ENCODE peak calls at places on chromosome 22, in seven cellular contexts. F is GM12878, G is HCT116, V is K562, W is SK-N-SH, E is HepG2, Y is H1. C is an unnamed sample.
A peak's percentile ranks its signal among the peaks of the same experiment; 100 is the strongest.

GRCh38 chr22:26172389-26172990 is 3.2 kb downstream of the SEZ6L start:
- DNase-seq in G (peak; percentile 24), E (peak; percentile 53), V (peak; percentile 39), F (no peak), Y (peak; percentile 72), W (peak; percentile 61), C (peak; percentile 48)

GRCh38 chr22:31144223-31144622 is 3.9 kb upstream of the PLA2G3 start:
- DNase-seq in G (no peak), V (no peak), Y (no peak), E (no peak), W (no peak), F (no peak), C (no peak)

GRCh38 chr22:43567691-43568308 is 156.0 kb downstream of the MPPED1 start:
- DNase-seq in W (no peak), V (no peak), E (no peak), G (no peak), Y (no peak), F (no peak), C (no peak)

GRCh38 chr22:43878079-43878795 is 13.6 kb downstream of the PNPLA5 start:
- DNase-seq in G (no peak), F (no peak), Y (no peak), V (no peak), W (no peak), E (no peak), C (no peak)

GRCh38 chr22:42717197-42717967 is 3.3 kb downstream of the A4GALT start:
- DNase-seq in G (no peak), E (no peak), V (no peak), F (no peak), Y (no peak), W (no peak), C (no peak)

GRCh38 chr22:49595465-49596078 is 232.1 kb downstream of the BRD1 start:
- DNase-seq in Y (no peak), V (no peak), E (no peak), W (no peak), F (no peak), G (no peak), C (no peak)

GRCh38 chr22:22687638-22688500 is 43.5 kb downstream of the GGTLC2 start:
- DNase-seq in F (no peak), V (peak; percentile 90), E (peak; percentile 43), G (no peak), W (peak; percentile 60), Y (no peak), C (peak; percentile 64)

GRCh38 chr22:30208631-30209603 is 37.6 kb downstream of the LIF start:
- DNase-seq in G (no peak), E (peak; percentile 65), V (peak; percentile 85), W (peak; percentile 61), Y (no peak), F (no peak), C (no peak)

GRCh38 chr22:24985824-24986214 is 33.3 kb downstream of the KIAA1671 start:
- DNase-seq in F (no peak), G (no peak), W (no peak), Y (no peak), V (no peak), E (peak; percentile 46), C (no peak)

GRCh38 chr22:29658171-29658570 is 54.7 kb downstream of the NF2 start:
- DNase-seq in Y (no peak), E (no peak), W (no peak), F (no peak), G (no peak), V (no peak), C (no peak)

GRCh38 chr22:24532075-24532474 is 22.9 kb downstream of the GUCD1 start:
- DNase-seq in W (no peak), V (no peak), G (no peak), F (no peak), E (no peak), Y (no peak), C (peak; percentile 51)

GRCh38 chr22:21026783-21027692 is 5.3 kb downstream of the SLC7A4 start:
- DNase-seq in G (no peak), W (no peak), F (no peak), V (no peak), E (no peak), Y (no peak), C (no peak)

GRCh38 chr22:37381489-37381888 is 45.8 kb downstream of the ELFN2 start:
- DNase-seq in F (no peak), E (no peak), V (no peak), Y (no peak), G (no peak), W (no peak), C (no peak)

GRCh38 chr22:35493074-35493473 is 47.6 kb upstream of the RASD2 start:
- DNase-seq in W (no peak), Y (no peak), V (no peak), F (no peak), E (no peak), G (no peak), C (no peak)

GRCh38 chr22:21591695-21592094 is 24.2 kb downstream of the UBE2L3 start:
- DNase-seq in W (no peak), V (no peak), F (no peak), G (no peak), E (no peak), Y (no peak), C (peak; percentile 40)

GRCh38 chr22:17767236-17768065 is 6.8 kb downstream of the BID start:
- DNase-seq in G (no peak), V (no peak), E (no peak), W (no peak), F (peak; percentile 85), Y (no peak), C (no peak)

GRCh38 chr22:21936151-21936778 is 16.4 kb downstream of the PPM1F start:
- DNase-seq in F (no peak), E (no peak), V (no peak), G (no peak), Y (no peak), W (no peak), C (no peak)

GRCh38 chr22:17597217-17597616 is 31.3 kb downstream of the ATP6V1E1 start:
- DNase-seq in G (no peak), W (no peak), Y (no peak), F (no peak), V (no peak), E (no peak), C (no peak)

GRCh38 chr22:26893711-26894110 is 236.3 kb downstream of the MIAT start:
- DNase-seq in V (no peak), G (no peak), E (no peak), Y (peak; percentile 40), F (no peak), W (no peak), C (no peak)

GRCh38 chr22:24435861-24436351 is 8.5 kb downstream of the ADORA2A start:
- DNase-seq in E (no peak), W (peak; percentile 13), Y (no peak), F (no peak), G (no peak), V (no peak), C (no peak)

GRCh38 chr22:27154717-27155116 is 497.3 kb downstream of the MIAT start:
- DNase-seq in Y (no peak), G (no peak), E (no peak), F (no peak), V (peak; percentile 44), W (no peak), C (no peak)

GRCh38 chr22:37545703-37546435 is 14.4 kb upstream of the CDC42EP1 start:
- DNase-seq in Y (peak; percentile 88), V (no peak), E (peak; percentile 91), G (no peak), W (no peak), F (no peak), C (peak; percentile 43)

GRCh38 chr22:50720861-50721844 is 16.9 kb upstream of the ACR start:
- DNase-seq in E (no peak), W (peak; percentile 45), F (no peak), Y (no peak), G (no peak), V (no peak), C (no peak)

GRCh38 chr22:28188480-28188879 is 269.4 kb upstream of the PITPNB start:
- DNase-seq in V (no peak), G (no peak), E (no peak), F (no peak), W (no peak), Y (peak; percentile 53), C (no peak)
- TF ChIP-seq JUND in V (no peak), G (no peak), E (no peak), F (no peak), W (no peak), Y (no peak), C (no peak)

DNA sequence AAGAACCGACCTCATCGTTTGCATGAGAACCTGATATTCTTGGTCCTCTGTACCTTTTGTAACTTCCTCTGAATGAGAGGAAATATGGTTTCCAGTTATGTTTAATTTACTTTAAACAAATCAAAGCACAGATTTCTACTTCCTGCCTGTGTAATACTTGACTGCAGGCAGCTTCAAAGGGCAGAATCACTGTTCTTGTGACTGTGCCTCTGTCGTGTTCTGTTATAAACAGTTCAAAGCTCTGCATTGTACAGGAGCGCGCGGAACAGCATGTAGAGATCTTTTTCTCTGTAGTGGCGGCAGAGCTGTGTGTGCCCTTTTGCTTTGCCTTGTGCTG is 73.2 kb upstream of the CLDN5 start:
- DNase-seq in G (no peak), E (peak; percentile 32), F (no peak), Y (no peak), W (no peak), V (peak; percentile 19), C (no peak)
- TF ChIP-seq JUND in G (no peak), E (no peak), F (no peak), Y (no peak), W (no peak), V (no peak), C (no peak)

GRCh38 chr22:38653741-38654140 is 2.5 kb downstream of the FAM227A start:
- DNase-seq in G (no peak), E (no peak), Y (no peak), W (no peak), F (no peak), V (no peak), C (no peak)
- TF ChIP-seq JUND in G (no peak), E (no peak), Y (no peak), W (no peak), F (no peak), V (no peak), C (no peak)

GRCh38 chr22:41245917-41246499 is 5.3 kb upstream of the CHADL start:
- DNase-seq in V (peak; percentile 26), F (no peak), Y (peak; percentile 83), W (no peak), G (no peak), E (no peak), C (no peak)
- TF ChIP-seq JUND in V (no peak), F (no peak), Y (no peak), W (no peak), G (no peak), E (no peak), C (no peak)

C was measured in T47D.